ENCODE peak calls at places on chromosomes 3 and 15, in nine cellular contexts. One of them, this sample, is unnamed.

GRCh38 chr3:48847053-48847585 is 555 bp downstream of the PRKAR2A start:
- DNase-seq in cardiac muscle cell: peak
- DNase-seq in HFFc6: peak
- DNase-seq in effector CD4-positive, alpha-beta T cell: peak
- DNase-seq in activated CD8-positive, alpha-beta memory T cell treated with anti-CD3 and anti-CD28 coated beads for 48 hours: peak
- DNase-seq in mesendoderm: peak
- DNase-seq in astrocyte of the spinal cord: peak
- DNase-seq in RPMI7951: peak
- DNase-seq in NCI-H1694 treated with DMSO at 0.1 percent for 48 hours: no peak
- DNase-seq in this sample: peak

GRCh38 chr3:165716592-165716991 is 120.6 kb downstream of the BCHE start:
- DNase-seq in cardiac muscle cell: no peak
- DNase-seq in HFFc6: no peak
- DNase-seq in effector CD4-positive, alpha-beta T cell: no peak
- DNase-seq in activated CD8-positive, alpha-beta memory T cell treated with anti-CD3 and anti-CD28 coated beads for 48 hours: no peak
- DNase-seq in mesendoderm: no peak
- DNase-seq in astrocyte of the spinal cord: no peak
- DNase-seq in RPMI7951: no peak
- DNase-seq in NCI-H1694 treated with DMSO at 0.1 percent for 48 hours: no peak
- DNase-seq in this sample: no peak

GRCh38 chr15:74614744-74615312 is 808 bp upstream of the CLK3 start:
- DNase-seq in cardiac muscle cell: peak
- DNase-seq in HFFc6: peak
- DNase-seq in effector CD4-positive, alpha-beta T cell: peak
- DNase-seq in activated CD8-positive, alpha-beta memory T cell treated with anti-CD3 and anti-CD28 coated beads for 48 hours: peak
- DNase-seq in mesendoderm: peak
- DNase-seq in astrocyte of the spinal cord: peak
- DNase-seq in RPMI7951: peak
- DNase-seq in NCI-H1694 treated with DMSO at 0.1 percent for 48 hours: peak
- DNase-seq in this sample: peak

GRCh38 chr3:110413807-110414748 is 657.5 kb upstream of the NECTIN3 start:
- DNase-seq in cardiac muscle cell: peak
- DNase-seq in HFFc6: peak
- DNase-seq in effector CD4-positive, alpha-beta T cell: no peak
- DNase-seq in activated CD8-positive, alpha-beta memory T cell treated with anti-CD3 and anti-CD28 coated beads for 48 hours: no peak
- DNase-seq in mesendoderm: no peak
- DNase-seq in astrocyte of the spinal cord: peak
- DNase-seq in RPMI7951: peak
- DNase-seq in NCI-H1694 treated with DMSO at 0.1 percent for 48 hours: no peak
- DNase-seq in this sample: no peak

GRCh38 chr3:148727242-148727641 is 29.5 kb downstream of the AGTR1 start:
- DNase-seq in cardiac muscle cell: peak
- DNase-seq in HFFc6: no peak
- DNase-seq in effector CD4-positive, alpha-beta T cell: no peak
- DNase-seq in activated CD8-positive, alpha-beta memory T cell treated with anti-CD3 and anti-CD28 coated beads for 48 hours: no peak
- DNase-seq in mesendoderm: peak
- DNase-seq in astrocyte of the spinal cord: peak
- DNase-seq in RPMI7951: peak
- DNase-seq in NCI-H1694 treated with DMSO at 0.1 percent for 48 hours: no peak
- DNase-seq in this sample: peak

GRCh38 chr15:55319537-55320325 is 709 bp downstream of the PIGB start:
- DNase-seq in cardiac muscle cell: peak
- DNase-seq in HFFc6: no peak
- DNase-seq in effector CD4-positive, alpha-beta T cell: no peak
- DNase-seq in activated CD8-positive, alpha-beta memory T cell treated with anti-CD3 and anti-CD28 coated beads for 48 hours: no peak
- DNase-seq in mesendoderm: no peak
- DNase-seq in astrocyte of the spinal cord: peak
- DNase-seq in RPMI7951: peak
- DNase-seq in NCI-H1694 treated with DMSO at 0.1 percent for 48 hours: no peak
- DNase-seq in this sample: no peak

GRCh38 chr3:188000361-188000861 is 153.5 kb upstream of the LPP start:
- DNase-seq in cardiac muscle cell: no peak
- DNase-seq in HFFc6: no peak
- DNase-seq in effector CD4-positive, alpha-beta T cell: no peak
- DNase-seq in activated CD8-positive, alpha-beta memory T cell treated with anti-CD3 and anti-CD28 coated beads for 48 hours: no peak
- DNase-seq in mesendoderm: no peak
- DNase-seq in astrocyte of the spinal cord: no peak
- DNase-seq in RPMI7951: no peak
- DNase-seq in NCI-H1694 treated with DMSO at 0.1 percent for 48 hours: no peak
- DNase-seq in this sample: no peak

GRCh38 chr3:141710888-141711616 is 27.0 kb upstream of the RNF7 start:
- DNase-seq in cardiac muscle cell: peak
- DNase-seq in HFFc6: peak
- DNase-seq in effector CD4-positive, alpha-beta T cell: no peak
- DNase-seq in activated CD8-positive, alpha-beta memory T cell treated with anti-CD3 and anti-CD28 coated beads for 48 hours: no peak
- DNase-seq in mesendoderm: no peak
- DNase-seq in astrocyte of the spinal cord: peak
- DNase-seq in RPMI7951: peak
- DNase-seq in NCI-H1694 treated with DMSO at 0.1 percent for 48 hours: no peak
- DNase-seq in this sample: no peak

GRCh38 chr15:85167568-85167967 is 185.9 kb downstream of the PDE8A start:
- DNase-seq in cardiac muscle cell: no peak
- DNase-seq in HFFc6: no peak
- DNase-seq in effector CD4-positive, alpha-beta T cell: no peak
- DNase-seq in activated CD8-positive, alpha-beta memory T cell treated with anti-CD3 and anti-CD28 coated beads for 48 hours: no peak
- DNase-seq in mesendoderm: no peak
- DNase-seq in astrocyte of the spinal cord: no peak
- DNase-seq in RPMI7951: no peak
- DNase-seq in NCI-H1694 treated with DMSO at 0.1 percent for 48 hours: no peak
- DNase-seq in this sample: no peak

GRCh38 chr3:34200576-34200975 is 402.1 kb downstream of the PDCD6IP start:
- DNase-seq in cardiac muscle cell: no peak
- DNase-seq in HFFc6: no peak
- DNase-seq in effector CD4-positive, alpha-beta T cell: no peak
- DNase-seq in activated CD8-positive, alpha-beta memory T cell treated with anti-CD3 and anti-CD28 coated beads for 48 hours: no peak
- DNase-seq in mesendoderm: no peak
- DNase-seq in astrocyte of the spinal cord: no peak
- DNase-seq in RPMI7951: no peak
- DNase-seq in NCI-H1694 treated with DMSO at 0.1 percent for 48 hours: no peak
- DNase-seq in this sample: no peak

GRCh38 chr3:197306374-197307086 is 8.1 kb upstream of the DLG1 start:
- DNase-seq in cardiac muscle cell: peak
- DNase-seq in HFFc6: peak
- DNase-seq in effector CD4-positive, alpha-beta T cell: no peak
- DNase-seq in activated CD8-positive, alpha-beta memory T cell treated with anti-CD3 and anti-CD28 coated beads for 48 hours: no peak
- DNase-seq in mesendoderm: peak
- DNase-seq in astrocyte of the spinal cord: peak
- DNase-seq in RPMI7951: peak
- DNase-seq in NCI-H1694 treated with DMSO at 0.1 percent for 48 hours: no peak
- DNase-seq in this sample: no peak

GRCh38 chr3:52232279-52233107 is 6.5 kb downstream of the TWF2 start:
- DNase-seq in cardiac muscle cell: no peak
- DNase-seq in HFFc6: no peak
- DNase-seq in effector CD4-positive, alpha-beta T cell: no peak
- DNase-seq in activated CD8-positive, alpha-beta memory T cell treated with anti-CD3 and anti-CD28 coated beads for 48 hours: no peak
- DNase-seq in mesendoderm: no peak
- DNase-seq in astrocyte of the spinal cord: no peak
- DNase-seq in RPMI7951: no peak
- DNase-seq in NCI-H1694 treated with DMSO at 0.1 percent for 48 hours: no peak
- DNase-seq in this sample: peak

GRCh38 chr15:75454471-75455418 is 3.3 kb upstream of the SIN3A start:
- DNase-seq in cardiac muscle cell: no peak
- DNase-seq in HFFc6: peak
- DNase-seq in effector CD4-positive, alpha-beta T cell: peak
- DNase-seq in activated CD8-positive, alpha-beta memory T cell treated with anti-CD3 and anti-CD28 coated beads for 48 hours: peak
- DNase-seq in mesendoderm: peak
- DNase-seq in astrocyte of the spinal cord: peak
- DNase-seq in RPMI7951: peak
- DNase-seq in NCI-H1694 treated with DMSO at 0.1 percent for 48 hours: peak
- DNase-seq in this sample: peak

GRCh38 chr3:37922721-37923575 is 61.3 kb downstream of the CTDSPL start:
- DNase-seq in cardiac muscle cell: peak
- DNase-seq in HFFc6: peak
- DNase-seq in effector CD4-positive, alpha-beta T cell: no peak
- DNase-seq in activated CD8-positive, alpha-beta memory T cell treated with anti-CD3 and anti-CD28 coated beads for 48 hours: no peak
- DNase-seq in mesendoderm: no peak
- DNase-seq in astrocyte of the spinal cord: peak
- DNase-seq in RPMI7951: peak
- DNase-seq in NCI-H1694 treated with DMSO at 0.1 percent for 48 hours: no peak
- DNase-seq in this sample: no peak

GRCh38 chr3:16456784-16457415 is 56.6 kb downstream of the RFTN1 start:
- DNase-seq in cardiac muscle cell: peak
- DNase-seq in HFFc6: peak
- DNase-seq in effector CD4-positive, alpha-beta T cell: no peak
- DNase-seq in activated CD8-positive, alpha-beta memory T cell treated with anti-CD3 and anti-CD28 coated beads for 48 hours: no peak
- DNase-seq in mesendoderm: no peak
- DNase-seq in astrocyte of the spinal cord: peak
- DNase-seq in RPMI7951: peak
- DNase-seq in NCI-H1694 treated with DMSO at 0.1 percent for 48 hours: no peak
- DNase-seq in this sample: no peak

GRCh38 chr3:9208713-9209112 is 40.7 kb downstream of the SRGAP3 start:
- DNase-seq in cardiac muscle cell: no peak
- DNase-seq in HFFc6: no peak
- DNase-seq in effector CD4-positive, alpha-beta T cell: no peak
- DNase-seq in activated CD8-positive, alpha-beta memory T cell treated with anti-CD3 and anti-CD28 coated beads for 48 hours: no peak
- DNase-seq in mesendoderm: no peak
- DNase-seq in astrocyte of the spinal cord: no peak
- DNase-seq in RPMI7951: no peak
- DNase-seq in NCI-H1694 treated with DMSO at 0.1 percent for 48 hours: no peak
- DNase-seq in this sample: no peak

GRCh38 chr15:75361361-75361988 is 6.9 kb downstream of the MAN2C1 start:
- DNase-seq in cardiac muscle cell: no peak
- DNase-seq in HFFc6: no peak
- DNase-seq in effector CD4-positive, alpha-beta T cell: no peak
- DNase-seq in activated CD8-positive, alpha-beta memory T cell treated with anti-CD3 and anti-CD28 coated beads for 48 hours: no peak
- DNase-seq in mesendoderm: no peak
- DNase-seq in astrocyte of the spinal cord: no peak
- DNase-seq in RPMI7951: no peak
- DNase-seq in NCI-H1694 treated with DMSO at 0.1 percent for 48 hours: no peak
- DNase-seq in this sample: no peak

GRCh38 chr3:71247221-71247947 is 336.1 kb downstream of the FOXP1 start:
- DNase-seq in cardiac muscle cell: peak
- DNase-seq in HFFc6: peak
- DNase-seq in effector CD4-positive, alpha-beta T cell: no peak
- DNase-seq in activated CD8-positive, alpha-beta memory T cell treated with anti-CD3 and anti-CD28 coated beads for 48 hours: no peak
- DNase-seq in mesendoderm: peak
- DNase-seq in astrocyte of the spinal cord: no peak
- DNase-seq in RPMI7951: peak
- DNase-seq in NCI-H1694 treated with DMSO at 0.1 percent for 48 hours: no peak
- DNase-seq in this sample: peak

GRCh38 chr15:36579792-36580431 is 486 bp downstream of the CDIN1 start:
- DNase-seq in cardiac muscle cell: no peak
- DNase-seq in HFFc6: no peak
- DNase-seq in effector CD4-positive, alpha-beta T cell: peak
- DNase-seq in activated CD8-positive, alpha-beta memory T cell treated with anti-CD3 and anti-CD28 coated beads for 48 hours: no peak
- DNase-seq in mesendoderm: no peak
- DNase-seq in astrocyte of the spinal cord: no peak
- DNase-seq in RPMI7951: peak
- DNase-seq in NCI-H1694 treated with DMSO at 0.1 percent for 48 hours: no peak
- DNase-seq in this sample: no peak